ENCODE peak calls at places on chromosomes 11 and 22, in four cellular contexts. M is adrenal gland; Q is esophagus squamous epithelium; H is CD8-positive, alpha-beta T cell. P is an unnamed sample. For H3K9me3 and H3K4me1, the result is how much of the 10 kb centered on the place peaks cover.

GRCh38 chr22:37469416-37470086 is 16.6 kb downstream of the MFNG start:
- DNase-seq in M (no peak), H (no peak), Q (no peak), P (no peak)

GRCh38 chr11:20544536-20545237 is 54.7 kb upstream of the SLC6A5 start:
- DNase-seq in Q (no peak), H (no peak), M (no peak), P (no peak)

GRCh38 chr11:35558468-35558867 is 33.1 kb upstream of the PAMR1 start:
- DNase-seq in Q (no peak), M (no peak), H (no peak), P (no peak)

GRCh38 chr11:63814383-63814736 is 1.1 kb downstream of the SPINDOC start:
- DNase-seq in H (no peak), Q (no peak), M (no peak), P (no peak)

GRCh38 chr11:116692318-116693106 is 80.3 kb downstream of the BUD13 start:
- DNase-seq in H (no peak), Q (no peak), M (peak), P (no peak)

GRCh38 chr11:115678942-115679341 is 174.7 kb upstream of the CADM1 start:
- DNase-seq in M (no peak), H (no peak), Q (no peak), P (no peak)

GRCh38 chr22:26887456-26887855 is 230.1 kb downstream of the MIAT start:
- DNase-seq in M (no peak), H (no peak), Q (no peak), P (no peak)

GRCh38 chr11:104442320-104442719 is 278.4 kb upstream of the PDGFD start:
- DNase-seq in Q (no peak), H (no peak), M (no peak), P (no peak)

GRCh38 chr11:87463486-87464102 is 425.9 kb downstream of the TMEM135 start:
- DNase-seq in Q (no peak), H (no peak), M (no peak), P (no peak)

GRCh38 chr11:83272627-83273026 is 13.5 kb downstream of the CCDC90B start:
- DNase-seq in H (no peak), M (no peak), Q (no peak), P (no peak)

GRCh38 chr22:24805790-24806662 is at the start of gene SGSM1:
- DNase-seq in M (peak), H (peak), Q (no peak), P (peak)

GRCh38 chr11:9906043-9906791 is 242.3 kb downstream of the SWAP70 start:
- DNase-seq in M (no peak), H (no peak), Q (no peak), P (no peak)

GRCh38 chr22:27842994-27843431 is 41.5 kb upstream of the MN1 start:
- DNase-seq in M (peak), Q (no peak), H (no peak), P (no peak)

GRCh38 chr22:30294066-30294465 is 4.8 kb upstream of the CASTOR1 start:
- DNase-seq in Q (no peak), H (no peak), M (no peak), P (no peak)

GRCh38 chr11:94835571-94835970 is 67.4 kb downstream of the AMOTL1 start:
- DNase-seq in M (no peak), H (no peak), Q (no peak), P (no peak)

GRCh38 chr11:104476454-104476853 is 312.5 kb upstream of the PDGFD start:
- DNase-seq in Q (no peak), H (no peak), M (no peak), P (no peak)

GRCh38 chr11:15501566-15501965 is 386.8 kb downstream of the INSC start:
- DNase-seq in M (no peak), Q (no peak), H (no peak), P (no peak)

GRCh38 chr22:35561796-35562526 is 21.3 kb downstream of the RASD2 start:
- DNase-seq in Q (no peak), M (no peak), H (no peak), P (no peak)

GRCh38 chr11:13183094-13183825 is 94.3 kb upstream of the BMAL1 start:
- DNase-seq in H (no peak), M (no peak), Q (no peak), P (no peak)

GRCh38 chr11:83521647-83522596 is 235.8 kb upstream of the CCDC90B start:
- DNase-seq in H (no peak), Q (no peak), M (no peak), P (no peak)

GRCh38 chr11:100562102-100562501 is 125.0 kb upstream of the ARHGAP42 start:
- DNase-seq in H (no peak), M (peak), Q (no peak), P (no peak)

GRCh38 chr11:44711113-44711512 is 15.6 kb upstream of the TSPAN18 start:
- DNase-seq in H (no peak), Q (no peak), M (no peak), P (no peak)

GRCh38 chr22:22851969-22852368 is 35.6 kb upstream of the IGLL5 start:
- DNase-seq in H (no peak), Q (no peak), M (no peak), P (no peak)

GRCh38 chr22:31347251-31348008 is 1.3 kb upstream of the PATZ1 start:
- DNase-seq in M (peak), H (peak), Q (no peak), P (peak)

GRCh38 chr11:58745705-58746364 is 14.1 kb upstream of the GLYAT start:
- DNase-seq in M (no peak), Q (no peak), H (no peak), P (no peak)

GRCh38 chr11:58742981-58743880 is 11.5 kb upstream of the GLYAT start:
- DNase-seq in M (no peak), H (no peak), Q (no peak), P (no peak)

GRCh38 chr11:58741127-58741526 is 9.4 kb upstream of the GLYAT start:
- DNase-seq in M (no peak), H (no peak), Q (no peak), P (no peak)

GRCh38 chr11:58742140-58742539 is 10.4 kb upstream of the GLYAT start:
- DNase-seq in Q (no peak), M (no peak), H (no peak), P (no peak)

DNA sequence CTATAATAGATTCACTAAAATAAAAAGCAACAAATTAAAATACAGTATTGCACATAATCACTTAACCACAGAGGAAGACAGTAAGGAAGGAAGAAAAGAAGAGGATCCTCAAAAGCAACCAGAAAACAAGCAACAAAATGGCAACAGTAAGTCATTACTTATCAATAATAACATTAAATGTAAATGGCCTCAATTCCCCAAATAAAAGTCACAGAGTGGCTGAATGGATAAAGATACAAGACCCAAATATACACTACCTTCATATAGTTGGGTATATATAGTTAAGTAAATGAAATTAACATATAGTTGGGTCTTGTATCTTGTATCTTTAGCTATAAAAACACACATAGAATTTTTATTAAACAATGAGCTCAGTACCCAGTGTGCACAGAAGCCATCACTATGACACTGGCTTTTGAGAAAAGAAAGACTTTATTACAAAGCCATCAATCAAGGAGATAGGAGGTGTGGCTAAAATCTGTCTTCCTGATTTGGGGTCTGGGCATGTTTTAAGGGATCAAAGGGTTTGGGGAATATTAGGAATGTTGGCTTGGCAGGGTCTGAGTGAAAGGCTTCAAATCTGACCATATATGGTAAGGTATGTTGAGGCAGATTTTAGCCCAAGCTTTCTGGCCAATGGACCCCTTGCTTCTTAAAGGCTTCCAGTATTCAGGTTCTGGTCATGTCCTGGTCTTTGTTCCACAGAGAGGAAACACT is 13.4 kb upstream of the GLYAT start:
- DNase-seq in Q (no peak), M (no peak), H (no peak), P (no peak)
- H3K9me3 ChIP-seq in Q (under half), M (under half), H (under half), P (under half)

GRCh38 chr11:76621466-76621865 is 49.1 kb downstream of the LRRC32 start:
- DNase-seq in M (no peak), H (no peak), Q (no peak), P (no peak)

GRCh38 chr11:76621866-76622265 is 48.7 kb downstream of the LRRC32 start:
- DNase-seq in H (no peak), M (peak), Q (no peak), P (no peak)

GRCh38 chr11:76622481-76623094 is 48.0 kb downstream of the LRRC32 start:
- DNase-seq in M (peak), H (no peak), Q (no peak), P (no peak)

GRCh38 chr11:76617553-76618265 is 52.8 kb downstream of the LRRC32 start:
- DNase-seq in Q (no peak), M (no peak), H (no peak), P (no peak)

GRCh38 chr11:76620471-76620870 is 50.1 kb downstream of the LRRC32 start:
- DNase-seq in Q (no peak), H (no peak), M (no peak), P (no peak)
- H3K4me1 ChIP-seq in Q (under half), H (under half), M (under half), P (under half)

GRCh38 chr11:71948314-71949027 is 19.6 kb downstream of the RNF121 start:
- DNase-seq in Q (no peak), H (no peak), M (peak), P (no peak)
- H3K27ac ChIP-seq in Q (no peak), H (no peak), M (no peak), P (no peak)

DNA sequence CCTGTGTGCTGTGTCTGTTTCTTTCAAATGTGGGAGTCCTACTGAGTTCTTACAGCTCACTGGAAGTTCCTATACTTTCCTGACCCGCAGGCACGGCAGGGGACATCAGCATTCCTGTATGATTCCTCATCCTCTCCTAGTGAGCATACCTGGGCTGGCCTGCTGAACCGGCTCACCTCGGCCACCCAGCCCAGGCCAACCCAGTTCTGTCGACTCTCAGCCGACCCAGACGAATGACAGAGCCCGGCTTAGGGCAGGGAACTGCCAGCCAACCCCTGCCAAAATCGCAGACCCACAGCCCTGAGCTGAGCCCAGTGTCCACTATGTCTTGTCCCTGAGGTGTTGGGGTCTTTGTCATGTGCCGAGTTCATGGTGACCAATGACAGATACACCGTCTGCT is 339.7 kb downstream of the BRD1 start:
- DNase-seq in M (peak), H (no peak), Q (no peak), P (no peak)
- H3K9me3 ChIP-seq in M (under half), H (under half), Q (under half), P (under half)

DNA sequence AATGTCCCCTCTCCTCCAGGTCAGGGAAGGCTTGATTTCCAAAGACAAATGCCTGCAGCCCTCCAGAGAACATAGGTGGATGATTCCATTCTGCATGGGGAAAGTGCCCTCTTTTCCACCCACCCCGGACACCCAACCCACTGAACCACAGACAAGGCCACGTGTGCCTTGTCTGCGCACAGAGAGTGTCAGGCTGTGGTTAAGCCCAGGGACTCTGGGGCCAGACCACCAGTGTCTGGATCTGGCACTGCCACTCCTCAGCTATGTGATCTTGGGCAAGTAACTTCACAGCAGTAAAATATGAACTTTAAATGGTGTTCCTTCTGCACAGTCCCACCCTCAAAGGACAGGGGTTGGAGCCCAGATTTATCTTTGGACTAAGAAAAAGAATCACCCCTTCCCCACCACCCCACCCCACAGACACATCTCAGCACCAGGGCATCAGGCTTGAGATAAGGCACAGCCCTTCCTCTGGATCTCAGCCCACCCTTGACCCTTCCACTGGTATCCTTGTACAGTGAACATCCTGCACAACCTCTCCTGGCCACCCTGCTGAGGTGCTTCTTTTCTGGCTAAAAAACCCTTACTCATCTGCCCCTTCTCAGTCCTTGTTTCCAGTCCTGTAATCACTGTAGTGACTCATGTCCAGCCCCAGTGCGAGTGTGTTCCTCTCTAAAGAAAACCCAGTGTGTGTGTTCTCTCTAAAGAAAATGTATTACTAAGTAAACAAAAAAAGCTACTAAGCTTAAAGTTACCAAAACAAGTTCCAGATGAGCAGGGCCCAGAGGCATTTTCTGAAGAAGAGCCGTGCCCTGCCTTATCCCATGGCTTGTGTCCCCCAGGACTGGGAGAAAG is 1.9 kb upstream of the PTGDR2 start:
- DNase-seq in Q (no peak), H (no peak), M (no peak), P (no peak)
- H3K4me1 ChIP-seq in Q (under half), H (under half), M (under half), P (under half)

DNA sequence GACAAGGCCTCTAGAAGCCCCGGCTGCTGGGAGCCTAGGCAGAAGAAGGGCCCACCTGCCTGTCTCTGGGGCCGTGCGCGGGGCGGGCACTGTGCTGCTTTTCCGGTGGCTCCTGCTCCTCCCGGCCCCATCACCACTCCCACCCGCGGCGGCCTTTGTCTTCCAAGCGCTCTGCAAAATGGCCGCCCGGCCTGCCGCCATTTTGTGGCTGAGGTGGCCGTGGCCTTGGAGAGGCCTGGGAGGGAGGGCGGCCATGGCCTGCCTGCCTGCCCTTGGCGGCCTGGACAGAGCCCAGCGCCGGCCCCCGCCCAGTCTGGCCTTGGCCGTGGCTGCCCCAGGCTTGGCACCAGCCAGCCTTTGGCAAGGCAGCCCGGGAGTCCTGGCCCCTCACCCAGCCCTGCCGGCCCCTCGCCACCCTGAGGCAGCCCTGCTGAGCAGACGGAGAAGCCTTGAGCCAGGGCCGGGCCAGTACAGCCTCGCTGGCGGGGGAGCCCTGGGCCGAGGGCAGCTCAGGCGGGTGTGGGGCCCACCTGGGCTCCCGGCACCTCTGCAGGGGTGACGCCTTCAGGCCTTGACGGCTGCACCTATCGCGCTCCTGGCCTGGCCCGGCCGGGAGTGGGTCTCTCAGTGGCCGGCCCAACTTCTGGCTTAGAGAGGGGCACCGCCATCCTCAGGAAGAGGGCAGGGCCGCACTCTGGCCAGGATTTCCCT is 46.0 kb upstream of the PPARA start:
- DNase-seq in Q (no peak), M (peak), H (no peak), P (no peak)
- H3K27ac ChIP-seq in Q (peak), M (peak), H (no peak), P (peak)

GRCh38 chr11:37496196-37496595 is 898.2 kb upstream of the RAG2 start:
- DNase-seq in Q (no peak), H (no peak), M (no peak), P (no peak)
- H3K9me3 ChIP-seq in Q (under half), H (under half), M (under half), P (under half)